ENCODE peak calls at places on chromosome 13, in eight cellular contexts. D is GM23338, R is neural progenitor cell, U is GM23248, T is MM.1S, V is PC-3, I is OCI-LY7, Q is hepatocyte. B is an unnamed sample.

GRCh38 chr13:108226184-108226583 is 8.0 kb downstream of the ABHD13 start:
- DNase-seq in D (no peak), R (no peak), U (no peak), T (no peak), V (no peak), I (no peak), Q (peak), B (peak)

GRCh38 chr13:31699650-31700049 is 39.7 kb upstream of the RXFP2 start:
- DNase-seq in D (peak), R (peak), U (no peak), T (no peak), V (no peak), I (peak), Q (no peak), B (no peak)

GRCh38 chr13:106619688-106620555 is 52.0 kb upstream of the ARGLU1 start:
- DNase-seq in D (peak), R (peak), U (peak), T (peak), V (peak), I (peak), Q (peak), B (peak)

GRCh38 chr13:41587490-41587889 is 130.1 kb downstream of the RGCC start:
- DNase-seq in D (peak), R (peak), U (no peak), T (no peak), V (no peak), I (peak), Q (no peak), B (no peak)

GRCh38 chr13:37540228-37540627 is 58.3 kb downstream of the POSTN start:
- DNase-seq in D (no peak), R (no peak), U (peak), T (no peak), V (no peak), I (no peak), Q (no peak), B (no peak)

GRCh38 chr13:72180253-72180952 is 313.4 kb upstream of the DACH1 start:
- DNase-seq in D (peak), R (peak), U (no peak), T (no peak), V (peak), I (no peak), Q (no peak), B (no peak)

GRCh38 chr13:93847162-93847561 is 620.6 kb downstream of the GPC6 start:
- DNase-seq in D (no peak), R (no peak), U (peak), T (no peak), V (peak), I (no peak), Q (peak), B (no peak)

GRCh38 chr13:25181597-25181996 is 9.5 kb upstream of the AMER2 start:
- DNase-seq in D (no peak), R (no peak), U (no peak), T (no peak), V (no peak), I (no peak), Q (no peak), B (no peak)

GRCh38 chr13:97259787-97260641 is 37.9 kb downstream of the MBNL2 start:
- DNase-seq in D (no peak), R (no peak), U (peak), T (no peak), V (peak), I (no peak), Q (peak), B (no peak)

GRCh38 chr13:27964741-27965323 is 4.3 kb downstream of the CDX2 start:
- DNase-seq in D (no peak), R (no peak), U (no peak), T (no peak), V (no peak), I (no peak), Q (no peak), B (peak)

GRCh38 chr13:49652691-49653305 is 24.5 kb downstream of the ARL11 start:
- DNase-seq in D (peak), R (peak), U (peak), T (no peak), V (peak), I (peak), Q (peak), B (peak)

GRCh38 chr13:100176781-100177389 is 88.0 kb downstream of the PCCA start:
- DNase-seq in D (no peak), R (peak), U (peak), T (no peak), V (no peak), I (no peak), Q (no peak), B (peak)

GRCh38 chr13:30153871-30154426 is 153.4 kb downstream of the KATNAL1 start:
- DNase-seq in D (peak), R (peak), U (peak), T (no peak), V (no peak), I (no peak), Q (peak), B (no peak)

GRCh38 chr13:78609464-78610205 is 6.3 kb upstream of the POU4F1 start:
- DNase-seq in D (peak), R (peak), U (peak), T (no peak), V (no peak), I (no peak), Q (no peak), B (peak)

GRCh38 chr13:27839809-27840467 is 47.7 kb downstream of the GSX1 start:
- DNase-seq in D (no peak), R (no peak), U (peak), T (no peak), V (peak), I (no peak), Q (no peak), B (no peak)

GRCh38 chr13:45393941-45394570 is 24.1 kb downstream of the SLC25A30 start:
- DNase-seq in D (peak), R (peak), U (peak), T (peak), V (peak), I (peak), Q (peak), B (peak)

GRCh38 chr13:31774186-31774585 is 34.9 kb downstream of the RXFP2 start:
- DNase-seq in D (no peak), R (no peak), U (peak), T (no peak), V (no peak), I (no peak), Q (no peak), B (no peak)

GRCh38 chr13:92896842-92897241 is 329.8 kb upstream of the GPC6 start:
- DNase-seq in D (peak), R (peak), U (peak), T (peak), V (peak), I (peak), Q (peak), B (peak)

GRCh38 chr13:50156140-50156539 is 140.9 kb downstream of the KCNRG start:
- DNase-seq in D (no peak), R (no peak), U (peak), T (no peak), V (no peak), I (no peak), Q (no peak), B (no peak)

GRCh38 chr13:21661097-21661496 is 9.8 kb upstream of the FGF9 start:
- DNase-seq in D (no peak), R (no peak), U (no peak), T (no peak), V (no peak), I (no peak), Q (no peak), B (no peak)

GRCh38 chr13:21663197-21663596 is 7.7 kb upstream of the FGF9 start:
- DNase-seq in D (no peak), R (no peak), U (no peak), T (no peak), V (peak), I (no peak), Q (peak), B (no peak)

GRCh38 chr13:21657538-21657937 is 13.3 kb upstream of the FGF9 start:
- DNase-seq in D (no peak), R (no peak), U (peak), T (no peak), V (peak), I (no peak), Q (no peak), B (no peak)

GRCh38 chr13:21661510-21661909 is 9.4 kb upstream of the FGF9 start:
- DNase-seq in D (no peak), R (no peak), U (no peak), T (no peak), V (no peak), I (no peak), Q (no peak), B (no peak)
- TF ChIP-seq EZH2phosphoT487 in D (no peak), R (no peak), U (no peak), T (no peak), V (no peak), I (no peak), Q (no peak), B (no peak)

GRCh38 chr13:47332149-47332548 is 435.3 kb upstream of the HTR2A start:
- DNase-seq in D (no peak), R (no peak), U (peak), T (no peak), V (peak), I (no peak), Q (no peak), B (no peak)

GRCh38 chr13:47330031-47330430 is 433.2 kb upstream of the HTR2A start:
- DNase-seq in D (no peak), R (no peak), U (no peak), T (no peak), V (no peak), I (no peak), Q (no peak), B (no peak)

GRCh38 chr13:47337781-47338507 is 441.1 kb upstream of the HTR2A start:
- DNase-seq in D (peak), R (peak), U (peak), T (no peak), V (no peak), I (no peak), Q (peak), B (no peak)

GRCh38 chr13:47334173-47334572 is 437.3 kb upstream of the HTR2A start:
- DNase-seq in D (no peak), R (no peak), U (peak), T (no peak), V (peak), I (no peak), Q (no peak), B (no peak)
- TF ChIP-seq EZH2phosphoT487 in D (no peak), R (no peak), U (no peak), T (no peak), V (no peak), I (no peak), Q (no peak), B (no peak)

GRCh38 chr13:34731486-34731885 is 210.6 kb upstream of the NBEA start:
- DNase-seq in D (no peak), R (no peak), U (no peak), T (no peak), V (no peak), I (no peak), Q (no peak), B (no peak)

GRCh38 chr13:34734932-34735331 is 207.1 kb upstream of the NBEA start:
- DNase-seq in D (no peak), R (no peak), U (no peak), T (no peak), V (peak), I (no peak), Q (no peak), B (no peak)

GRCh38 chr13:34733720-34734119 is 208.3 kb upstream of the NBEA start:
- DNase-seq in D (no peak), R (peak), U (peak), T (no peak), V (no peak), I (no peak), Q (peak), B (no peak)

DNA sequence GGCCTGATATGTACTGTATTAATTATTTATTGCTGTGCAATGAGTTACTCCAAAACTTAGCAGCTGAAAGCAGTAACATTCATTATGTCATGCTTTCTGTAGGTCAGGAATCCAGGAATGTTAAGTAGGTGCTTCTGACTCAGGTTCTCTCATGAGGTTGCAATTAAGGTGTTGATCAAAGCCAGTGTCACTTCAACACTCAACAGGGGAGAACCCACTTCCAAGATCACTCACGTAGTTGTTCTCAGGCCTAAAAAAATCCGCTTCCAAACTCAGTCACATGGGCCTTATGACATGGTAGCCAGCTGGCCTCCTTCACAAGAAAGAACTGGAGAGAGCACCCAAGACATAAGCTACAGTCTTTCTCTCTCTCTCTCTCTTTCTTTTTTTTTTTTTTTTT is 211.1 kb upstream of the NBEA start:
- DNase-seq in D (no peak), R (no peak), U (no peak), T (no peak), V (no peak), I (no peak), Q (no peak), B (no peak)
- TF ChIP-seq EZH2phosphoT487 in D (no peak), R (no peak), U (no peak), T (no peak), V (no peak), I (no peak), Q (no peak), B (no peak)

GRCh38 chr13:104382941-104383340 is 1316.7 kb upstream of the SLC10A2 start:
- DNase-seq in D (no peak), R (no peak), U (no peak), T (no peak), V (no peak), I (no peak), Q (no peak), B (no peak)

GRCh38 chr13:104387514-104387913 is 1321.3 kb upstream of the SLC10A2 start:
- DNase-seq in D (no peak), R (no peak), U (no peak), T (no peak), V (no peak), I (no peak), Q (no peak), B (no peak)

GRCh38 chr13:104389722-104390121 is 1323.5 kb upstream of the SLC10A2 start:
- DNase-seq in D (no peak), R (no peak), U (no peak), T (no peak), V (peak), I (no peak), Q (peak), B (no peak)

GRCh38 chr13:104385409-104385808 is 1319.2 kb upstream of the SLC10A2 start:
- DNase-seq in D (no peak), R (no peak), U (peak), T (no peak), V (peak), I (no peak), Q (no peak), B (no peak)
- TF ChIP-seq EZH2phosphoT487 in D (no peak), R (no peak), U (no peak), T (no peak), V (no peak), I (no peak), Q (no peak), B (no peak)

DNA sequence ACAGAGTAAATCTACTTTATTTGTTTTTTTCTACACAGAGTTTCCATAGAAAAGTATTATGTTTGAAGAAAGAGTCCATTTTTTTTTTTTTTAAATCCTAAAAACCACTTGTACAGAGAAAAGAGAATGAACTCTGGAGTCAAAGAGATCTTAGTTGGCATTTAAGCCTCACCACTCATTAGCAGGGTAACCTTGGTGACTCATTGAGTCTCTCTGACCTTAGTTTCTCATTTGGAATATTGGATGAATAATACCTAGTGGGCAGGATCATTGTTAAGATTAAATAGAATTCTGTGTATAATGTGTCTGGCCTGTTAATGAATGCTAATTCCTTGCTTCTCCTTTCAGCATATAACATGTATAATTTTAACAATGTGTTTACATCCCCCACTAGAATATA is 48.7 kb upstream of the MYCBP2 start:
- DNase-seq in D (no peak), R (no peak), U (peak), T (no peak), V (no peak), I (no peak), Q (no peak), B (no peak)
- TF ChIP-seq EZH2phosphoT487 in D (no peak), R (no peak), U (no peak), T (no peak), V (no peak), I (no peak), Q (no peak), B (no peak)

DNA sequence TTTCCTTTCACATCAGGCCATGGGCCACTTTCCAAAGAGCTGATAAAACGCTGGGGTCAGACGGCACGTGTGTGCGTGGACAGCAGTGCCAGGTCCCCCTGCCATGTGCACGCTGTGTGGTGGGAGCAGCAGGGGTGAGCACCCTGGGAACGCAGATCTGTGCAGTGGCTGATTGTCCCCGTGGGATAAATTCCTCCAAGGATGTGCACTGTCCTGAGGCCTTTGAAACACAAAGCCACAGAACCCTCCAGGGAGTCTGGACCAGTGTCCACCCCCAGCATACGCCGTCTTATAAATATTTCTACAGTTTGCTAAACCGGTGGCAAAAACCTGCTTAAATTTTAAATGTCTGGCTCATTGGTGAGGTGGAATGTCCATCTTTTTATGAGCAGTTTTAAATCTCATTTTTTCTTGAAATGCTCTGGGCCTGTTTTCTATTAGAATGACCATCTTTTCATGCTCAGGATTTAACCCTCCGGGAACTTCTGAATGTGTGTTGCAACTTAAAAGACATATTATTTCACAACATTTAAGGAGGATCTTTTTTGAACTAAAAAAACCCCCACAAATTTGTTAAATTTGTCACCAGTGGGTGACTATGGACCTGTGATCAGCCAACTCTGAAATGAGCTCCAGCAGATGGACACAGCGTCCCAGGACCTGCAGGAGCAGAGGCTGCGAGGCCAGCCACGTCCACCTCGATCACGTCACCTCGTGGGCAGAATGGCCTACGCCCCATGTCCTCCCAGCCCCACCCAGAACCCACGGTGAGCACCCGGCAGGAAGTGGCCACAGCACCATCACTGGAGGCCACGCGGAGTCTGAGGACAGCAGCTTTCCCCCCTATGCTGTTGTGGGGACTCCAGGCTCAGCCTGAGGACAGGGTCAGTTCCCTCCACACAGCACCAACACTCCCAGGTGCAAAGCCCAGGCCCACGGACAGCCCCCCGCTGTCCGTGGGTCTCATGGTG is 68.6 kb downstream of the RASA3 start:
- DNase-seq in D (no peak), R (peak), U (peak), T (peak), V (peak), I (no peak), Q (no peak), B (peak)
- TF ChIP-seq EZH2phosphoT487 in D (no peak), R (no peak), U (no peak), T (no peak), V (no peak), I (no peak), Q (no peak), B (no peak)

GRCh38 chr13:36530050-36530789 is 97.9 kb downstream of the CCNA1 start:
- DNase-seq in D (no peak), R (peak), U (no peak), T (no peak), V (peak), I (no peak), Q (no peak), B (no peak)
- TF ChIP-seq EZH2phosphoT487 in D (no peak), R (no peak), U (no peak), T (no peak), V (no peak), I (no peak), Q (no peak), B (no peak)

B was measured in SK-N-SH.